ENCODE peak calls at places on chromosomes 11 and 22, in four cellular contexts. U, B, T and S are unnamed samples.
A peak's percentile ranks its signal among the peaks of the same experiment; 100 is the strongest.

GRCh38 chr22:41052661-41053490 is 39.5 kb upstream of the EP300 start:
- DNase-seq in U (no peak), B (no peak), T (no peak), S (no peak)

GRCh38 chr11:3133456-3134217 is 31.5 kb downstream of the OSBPL5 start:
- DNase-seq in U (no peak), B (no peak), T (peak; percentile 32), S (no peak)

GRCh38 chr11:126732981-126733380 is 267.6 kb downstream of the KIRREL3 start:
- DNase-seq in U (no peak), B (no peak), T (no peak), S (no peak)

GRCh38 chr11:123505546-123506299 is 75.7 kb downstream of the GRAMD1B start:
- DNase-seq in U (no peak), B (no peak), T (no peak), S (no peak)

GRCh38 chr11:32529994-32530588 is 53.5 kb upstream of the EIF3M start:
- DNase-seq in U (no peak), B (no peak), T (no peak), S (no peak)

GRCh38 chr11:46361283-46362145 is 14.3 kb downstream of the DGKZ start:
- DNase-seq in U (peak; percentile 38), B (no peak), T (no peak), S (no peak)

GRCh38 chr11:130023204-130023603 is 20.6 kb upstream of the PRDM10 start:
- DNase-seq in U (no peak), B (no peak), T (peak; percentile 75), S (no peak)

GRCh38 chr22:30751529-30751928 is 56.9 kb downstream of the OSBP2 start:
- DNase-seq in U (no peak), B (no peak), T (no peak), S (no peak)

GRCh38 chr22:36337365-36338130 is 50.2 kb downstream of the MYH9 start:
- DNase-seq in U (no peak), B (no peak), T (no peak), S (no peak)

GRCh38 chr22:36452473-36453265 is 28.8 kb downstream of the TXN2 start:
- DNase-seq in U (no peak), B (no peak), T (no peak), S (no peak)

GRCh38 chr11:120168960-120169681 is 31.2 kb upstream of the TRIM29 start:
- DNase-seq in U (no peak), B (peak; percentile 54), T (no peak), S (no peak)

GRCh38 chr11:38191101-38191500 is 1593.1 kb upstream of the RAG2 start:
- DNase-seq in U (no peak), B (no peak), T (no peak), S (no peak)

GRCh38 chr11:9815486-9816136 is 151.7 kb downstream of the SWAP70 start:
- DNase-seq in U (no peak), B (peak; percentile 54), T (no peak), S (no peak)

GRCh38 chr22:27230189-27230588 is 571.4 kb downstream of the MN1 start:
- DNase-seq in U (no peak), B (no peak), T (no peak), S (no peak)

GRCh38 chr22:27228771-27229170 is 571.4 kb downstream of the MIAT start:
- DNase-seq in U (no peak), B (no peak), T (no peak), S (no peak)

GRCh38 chr22:27226666-27227065 is 569.3 kb downstream of the MIAT start:
- DNase-seq in U (no peak), B (no peak), T (no peak), S (no peak)

DNA sequence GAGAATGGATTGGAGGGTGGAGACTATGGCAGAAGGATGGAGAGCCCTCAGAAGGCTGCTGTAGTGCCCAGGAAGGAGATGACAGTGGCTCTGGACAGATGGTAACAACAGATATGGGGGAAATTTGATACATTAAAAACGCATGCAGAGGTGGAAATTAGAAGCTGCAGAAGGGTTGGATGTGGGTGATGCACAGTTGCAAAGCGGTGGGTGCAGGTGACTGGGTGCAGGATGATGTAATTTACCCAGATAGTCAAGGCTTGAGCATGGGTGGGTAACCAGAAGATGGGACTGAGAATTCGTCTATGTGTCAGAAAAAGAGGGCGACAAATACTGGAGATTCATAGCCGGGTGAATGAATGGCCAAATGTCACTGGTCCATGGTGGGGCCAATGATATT is 570.3 kb downstream of the MN1 start:
- DNase-seq in U (no peak), B (no peak), T (no peak), S (no peak)
- H3K9me3 ChIP-seq in U (no peaks in the 10 kb centered on the region), B (peaks cover 24% of the 10 kb centered on the region), T (no peaks in the 10 kb centered on the region), S (no peaks in the 10 kb centered on the region)

GRCh38 chr11:74678041-74678440 is 53.2 kb downstream of the CHRDL2 start:
- DNase-seq in U (no peak), B (no peak), T (no peak), S (no peak)
- H3K27ac ChIP-seq in U (no peak overlapping the region), B (peak overlapping the region; percentile 88), T (no peak overlapping the region), S (no peak overlapping the region)

GRCh38 chr22:22983123-22983522 is 87.2 kb upstream of the GNAZ start:
- DNase-seq in U (no peak), B (no peak), T (no peak), S (no peak)
- H3K9me3 ChIP-seq in U (peaks cover 5% of the 10 kb centered on the region), B (peaks cover 16% of the 10 kb centered on the region), T (peaks cover 34% of the 10 kb centered on the region), S (no peaks in the 10 kb centered on the region)

GRCh38 chr11:131536159-131536558 is 165.7 kb downstream of the NTM start:
- DNase-seq in U (no peak), B (no peak), T (no peak), S (no peak)

GRCh38 chr11:131534611-131535010 is 164.2 kb downstream of the NTM start:
- DNase-seq in U (no peak), B (no peak), T (no peak), S (no peak)

GRCh38 chr11:131538322-131538721 is 167.9 kb downstream of the NTM start:
- DNase-seq in U (no peak), B (no peak), T (no peak), S (no peak)

GRCh38 chr11:131537729-131538128 is 167.3 kb downstream of the NTM start:
- DNase-seq in U (no peak), B (no peak), T (no peak), S (no peak)

DNA sequence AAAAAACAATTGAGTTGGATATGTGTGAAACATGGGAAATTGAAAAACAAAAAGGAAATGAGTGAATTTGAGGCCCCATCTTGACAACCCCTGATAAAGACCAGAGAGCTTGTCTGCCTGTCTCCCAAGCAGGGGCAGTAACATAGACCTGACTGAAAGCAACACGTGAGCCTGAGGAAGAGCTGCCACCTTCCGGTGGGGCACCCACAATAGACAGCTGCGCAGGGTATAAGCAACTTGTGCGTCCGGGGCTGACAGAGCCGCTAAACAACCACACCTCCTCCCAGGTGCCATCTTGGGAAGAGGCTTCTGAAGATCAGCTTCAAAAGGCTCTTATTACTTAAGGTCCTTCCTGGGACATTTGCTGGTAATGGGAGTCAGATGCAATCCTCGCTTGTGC is 166.8 kb downstream of the NTM start:
- DNase-seq in U (no peak), B (no peak), T (no peak), S (no peak)
- H3K27ac ChIP-seq in U (no peak overlapping the region), B (no peak overlapping the region), T (no peak overlapping the region), S (no peak overlapping the region)

DNA sequence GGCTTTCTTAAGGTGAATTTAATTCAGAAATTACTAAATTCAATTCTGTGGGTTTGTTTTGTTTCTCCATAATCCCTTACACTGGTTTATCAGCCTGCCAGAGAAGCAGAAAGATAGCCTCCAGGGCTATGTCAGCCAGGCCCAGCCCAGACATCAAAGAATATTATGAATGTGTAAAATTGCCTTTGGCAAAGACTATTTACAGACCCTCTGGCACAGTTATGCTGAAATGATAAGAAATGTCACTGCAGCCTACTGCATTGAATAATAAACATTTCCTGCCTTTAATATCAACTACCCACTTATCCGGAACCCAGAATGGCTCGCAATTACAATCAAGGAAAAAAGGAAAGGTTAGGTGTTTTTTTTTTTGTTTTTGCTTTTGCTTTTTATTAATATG is 562.5 kb upstream of the LRRC4C start:
- DNase-seq in U (no peak), B (no peak), T (no peak), S (no peak)
- H3K9me3 ChIP-seq in U (no peaks in the 10 kb centered on the region), B (no peaks in the 10 kb centered on the region), T (no peaks in the 10 kb centered on the region), S (no peaks in the 10 kb centered on the region)

GRCh38 chr11:18012314-18012905 is 437 bp downstream of the SERGEF start:
- DNase-seq in U (peak; percentile 11), B (peak; percentile 20), T (no peak), S (peak; percentile 4)
- H3K27ac ChIP-seq in U (peak overlapping the region; percentile 88), B (peak overlapping the region; percentile 91), T (peak overlapping the region; percentile 19), S (peak overlapping the region; percentile 99)

GRCh38 chr11:17369685-17370243 is 18.2 kb downstream of the NCR3LG1 start:
- DNase-seq in U (no peak), B (no peak), T (no peak), S (no peak)

GRCh38 chr11:17371614-17372013 is 16.8 kb downstream of the KCNJ11 start:
- DNase-seq in U (no peak), B (peak; percentile 58), T (no peak), S (no peak)

GRCh38 chr11:17366491-17366890 is 14.9 kb downstream of the NCR3LG1 start:
- DNase-seq in U (no peak), B (no peak), T (no peak), S (no peak)

GRCh38 chr11:17369094-17369493 is 17.5 kb downstream of the NCR3LG1 start:
- DNase-seq in U (no peak), B (no peak), T (no peak), S (no peak)

GRCh38 chr11:17368551-17368950 is 17.0 kb downstream of the NCR3LG1 start:
- DNase-seq in U (no peak), B (no peak), T (no peak), S (no peak)
- H3K9me3 ChIP-seq in U (peaks cover 32% of the 10 kb centered on the region), B (peaks cover 25% of the 10 kb centered on the region), T (peaks cover 17% of the 10 kb centered on the region), S (peaks cover 38% of the 10 kb centered on the region)

GRCh38 chr22:27628341-27628740 is 173.2 kb downstream of the MN1 start:
- DNase-seq in U (no peak), B (no peak), T (no peak), S (no peak)

GRCh38 chr22:27626675-27627443 is 174.7 kb downstream of the MN1 start:
- DNase-seq in U (no peak), B (no peak), T (no peak), S (no peak)

GRCh38 chr22:27628891-27629631 is 172.5 kb downstream of the MN1 start:
- DNase-seq in U (no peak), B (no peak), T (no peak), S (no peak)

GRCh38 chr22:27627444-27627833 is 174.1 kb downstream of the MN1 start:
- DNase-seq in U (no peak), B (peak; percentile 22), T (no peak), S (no peak)

DNA sequence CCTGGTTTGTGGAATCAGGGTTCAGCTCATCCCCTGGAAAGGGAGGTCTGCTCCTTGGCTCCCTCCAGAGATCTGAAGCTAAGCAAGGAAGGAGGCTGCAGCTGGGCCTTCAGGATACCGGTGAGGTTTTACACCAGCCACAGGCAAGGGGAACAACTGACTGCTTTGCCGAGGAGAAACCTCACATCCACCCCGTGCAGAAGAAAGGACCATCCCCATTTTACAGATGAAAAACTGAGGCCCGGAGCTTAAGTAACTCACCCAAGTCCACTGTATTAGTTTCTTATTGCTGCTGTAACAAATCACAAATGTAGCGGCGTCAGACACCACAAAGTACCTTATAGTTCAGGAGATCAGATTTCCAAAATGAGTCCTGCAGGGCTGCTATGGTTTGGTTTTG is 173.7 kb downstream of the MN1 start:
- DNase-seq in U (no peak), B (no peak), T (no peak), S (no peak)
- H3K27ac ChIP-seq in U (no peak overlapping the region), B (no peak overlapping the region), T (no peak overlapping the region), S (no peak overlapping the region)

GRCh38 chr22:47858773-47859306 is 1096.4 kb downstream of the TBC1D22A start:
- DNase-seq in U (no peak), B (no peak), T (no peak), S (no peak)
- H3K9me3 ChIP-seq in U (peaks cover 3% of the 10 kb centered on the region), B (no peaks in the 10 kb centered on the region), T (no peaks in the 10 kb centered on the region), S (no peaks in the 10 kb centered on the region)